ENCODE peak calls at places on chromosomes 16 and 17, in seven cellular contexts. N, M, I, B, Q, X and S are unnamed samples.

GRCh38 chr17:40545660-40546059 is 19.6 kb downstream of the CCR7 start:
- DNase-seq in N (no peak), I (peak), Q (peak), B (no peak), M (no peak), X (no peak), S (peak)

GRCh38 chr16:89052824-89053724 is 40.6 kb upstream of the ACSF3 start:
- DNase-seq in B (peak), N (peak), X (no peak), I (no peak), M (no peak), Q (peak), S (peak)

GRCh38 chr17:44921122-44921882 is 6.0 kb upstream of the GFAP start:
- DNase-seq in Q (no peak), B (no peak), I (peak), M (no peak), N (no peak), X (no peak), S (no peak)

GRCh38 chr17:19357351-19358140 is 5.0 kb downstream of the B9D1 start:
- DNase-seq in N (no peak), B (no peak), Q (no peak), I (peak), X (no peak), M (no peak), S (no peak)

GRCh38 chr16:68083861-68084503 is 1.2 kb upstream of the NFATC3 start:
- DNase-seq in I (peak), N (no peak), M (peak), Q (no peak), B (peak), X (no peak), S (no peak)

GRCh38 chr16:30368792-30369090 is 1.6 kb downstream of the TBC1D10B start:
- DNase-seq in Q (no peak), M (no peak), B (no peak), N (no peak), I (no peak), X (no peak), S (no peak)

GRCh38 chr17:50199651-50200446 is 1.6 kb downstream of the COL1A1 start:
- DNase-seq in X (peak), Q (peak), B (peak), M (peak), N (peak), I (peak), S (peak)

GRCh38 chr16:50126183-50126582 is 26.9 kb upstream of the TENT4B start:
- DNase-seq in Q (no peak), B (no peak), X (no peak), N (no peak), I (no peak), M (no peak), S (no peak)

GRCh38 chr16:70269471-70269870 is 17.7 kb upstream of the EXOSC6 start:
- DNase-seq in N (no peak), Q (no peak), M (no peak), X (no peak), B (no peak), I (peak), S (no peak)

GRCh38 chr17:29138991-29139682 is 41.1 kb downstream of the MYO18A start:
- DNase-seq in B (no peak), Q (peak), I (no peak), M (no peak), N (no peak), X (no peak), S (peak)

GRCh38 chr16:85194528-85195270 is 82.4 kb upstream of the CIBAR2 start:
- DNase-seq in B (no peak), X (no peak), I (no peak), N (no peak), M (no peak), Q (no peak), S (no peak)

GRCh38 chr17:45436161-45436560 is 3.5 kb upstream of the ARHGAP27 start:
- DNase-seq in N (no peak), Q (no peak), B (no peak), X (no peak), M (no peak), I (no peak), S (no peak)

DNA sequence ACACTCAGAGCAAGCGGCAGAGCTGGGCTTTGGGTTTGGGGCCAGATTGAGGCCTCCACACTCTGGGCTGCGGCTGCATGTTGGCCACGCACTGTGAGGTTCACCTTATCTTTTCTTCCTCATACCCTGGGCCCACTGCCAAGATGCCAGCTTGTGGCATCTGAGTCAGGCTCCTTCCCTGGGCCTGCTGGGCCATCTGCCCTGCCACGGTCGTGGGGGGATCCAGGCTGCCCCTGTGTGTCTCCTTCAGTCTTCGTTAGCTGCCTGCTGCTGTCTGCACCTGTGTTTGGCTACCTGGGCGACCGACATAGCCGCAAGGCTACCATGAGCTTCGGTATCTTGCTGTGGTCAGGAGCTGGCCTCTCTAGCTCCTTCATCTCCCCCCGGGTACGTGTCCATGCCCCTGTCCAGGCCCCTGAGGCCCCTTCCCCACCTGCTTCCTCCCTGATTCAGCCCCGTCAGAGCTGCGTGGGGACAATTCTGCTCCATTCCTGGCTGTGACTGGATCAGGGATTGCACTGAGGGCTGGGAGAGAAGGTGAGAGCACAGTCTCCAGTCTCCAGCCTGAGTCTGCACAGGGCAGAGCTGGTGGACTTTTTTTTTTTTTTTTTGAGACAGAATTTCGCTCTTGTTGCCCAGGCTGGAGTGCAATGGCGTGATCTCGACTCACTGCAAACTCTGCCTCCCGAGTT is 11.2 kb downstream of the SPNS3 start:
- DNase-seq in X (no peak), I (no peak), B (no peak), M (no peak), N (no peak), Q (peak), S (peak)
- H3K27ac ChIP-seq in X (no peak), I (no peak), B (no peak), M (no peak), N (peak), Q (no peak), S (no peak)

DNA sequence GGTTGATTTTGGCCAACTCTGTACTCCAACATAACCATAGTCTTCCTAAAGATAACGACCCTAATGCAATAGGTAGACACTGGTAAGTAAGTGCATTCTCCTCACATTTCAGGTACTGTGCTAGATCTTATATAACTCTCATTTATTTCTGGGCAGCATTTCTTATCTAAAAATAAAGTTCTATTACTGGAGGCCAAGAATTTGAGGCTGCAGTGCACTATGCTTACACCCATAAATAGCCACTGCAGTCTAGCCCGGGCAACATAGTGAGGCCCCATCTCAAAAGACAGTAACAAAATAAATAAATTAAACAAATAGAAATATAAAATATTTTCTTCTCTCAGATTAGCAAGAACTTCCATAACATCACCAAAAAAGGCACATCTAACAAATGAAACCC is 12.7 kb downstream of the CLEC3A start:
- DNase-seq in N (no peak), X (no peak), I (no peak), M (no peak), B (no peak), Q (no peak), S (no peak)
- TF ChIP-seq POLR2A in N (no peak), X (no peak), I (no peak), M (no peak), B (no peak), Q (no peak), S (no peak)

DNA sequence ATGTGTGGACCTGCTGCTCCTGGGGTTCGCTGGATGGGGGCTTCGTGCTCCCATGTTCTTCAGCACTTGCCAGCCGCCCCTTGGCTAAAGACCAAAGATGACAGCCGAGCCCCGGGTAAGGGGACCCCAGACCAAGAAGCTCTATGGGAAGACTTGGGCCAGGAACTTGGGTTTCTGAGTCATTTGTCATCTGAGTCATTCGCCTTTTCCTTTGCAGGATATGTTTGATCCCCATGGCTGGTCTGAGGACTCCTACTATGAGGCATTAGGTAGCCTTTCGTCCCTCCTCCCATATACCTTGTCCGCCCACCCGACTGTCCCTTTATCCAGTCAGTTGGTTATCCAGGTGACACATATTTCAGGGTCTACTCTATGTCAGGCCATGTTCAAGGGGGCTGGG is 17.7 kb upstream of the ITGB4 start:
- DNase-seq in B (no peak), I (no peak), X (no peak), Q (no peak), N (no peak), M (no peak), S (no peak)
- H3K27ac ChIP-seq in B (no peak), I (no peak), X (peak), Q (no peak), N (peak), M (no peak), S (no peak)

DNA sequence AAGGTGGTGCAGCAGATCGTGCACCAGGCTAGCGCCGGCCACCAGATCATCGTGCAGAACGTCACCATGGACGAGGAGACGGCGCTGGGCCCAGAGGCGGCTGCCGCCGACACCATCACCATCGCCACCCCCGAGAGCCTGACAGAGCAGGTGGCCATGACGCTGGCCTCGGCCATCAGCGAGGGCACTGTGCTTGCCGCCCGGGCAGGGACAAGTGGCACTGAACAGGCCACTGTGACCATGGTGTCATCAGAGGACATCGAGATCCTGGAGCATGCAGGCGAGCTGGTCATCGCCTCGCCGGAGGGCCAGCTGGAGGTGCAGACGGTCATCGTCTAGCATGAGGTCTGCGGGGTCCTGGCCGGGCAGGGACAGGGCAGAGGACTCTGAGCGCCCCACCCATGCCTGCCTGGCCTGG is 1.0 kb upstream of the DNASE1L2 start:
- DNase-seq in X (no peak), N (no peak), Q (no peak), I (no peak), B (no peak), M (no peak), S (no peak)
- TF ChIP-seq POLR2A in X (no peak), N (no peak), Q (no peak), I (no peak), B (no peak), M (no peak), S (no peak)

GRCh38 chr16:17275989-17276530 is 194.7 kb downstream of the XYLT1 start:
- DNase-seq in M (no peak), Q (no peak), X (no peak), N (no peak), B (no peak), I (peak), S (no peak)
- H3K27ac ChIP-seq in M (peak), Q (peak), X (no peak), N (peak), B (no peak), I (peak), S (peak)

GRCh38 chr17:60525347-60525623 is 757 bp downstream of the APPBP2 start:
- DNase-seq in I (peak), B (peak), N (no peak), Q (no peak), X (peak), M (no peak), S (no peak)

GRCh38 chr17:60526726-60527125 is 684 bp upstream of the APPBP2 start:
- DNase-seq in B (peak), X (no peak), M (no peak), Q (no peak), N (no peak), I (no peak), S (no peak)

GRCh38 chr17:60524463-60525346 is 1.3 kb downstream of the APPBP2 start:
- DNase-seq in B (peak), N (no peak), I (no peak), Q (no peak), X (peak), M (no peak), S (no peak)

GRCh38 chr17:60527701-60528100 is 1.7 kb upstream of the APPBP2 start:
- DNase-seq in X (no peak), I (no peak), M (no peak), Q (no peak), B (no peak), N (no peak), S (no peak)

DNA sequence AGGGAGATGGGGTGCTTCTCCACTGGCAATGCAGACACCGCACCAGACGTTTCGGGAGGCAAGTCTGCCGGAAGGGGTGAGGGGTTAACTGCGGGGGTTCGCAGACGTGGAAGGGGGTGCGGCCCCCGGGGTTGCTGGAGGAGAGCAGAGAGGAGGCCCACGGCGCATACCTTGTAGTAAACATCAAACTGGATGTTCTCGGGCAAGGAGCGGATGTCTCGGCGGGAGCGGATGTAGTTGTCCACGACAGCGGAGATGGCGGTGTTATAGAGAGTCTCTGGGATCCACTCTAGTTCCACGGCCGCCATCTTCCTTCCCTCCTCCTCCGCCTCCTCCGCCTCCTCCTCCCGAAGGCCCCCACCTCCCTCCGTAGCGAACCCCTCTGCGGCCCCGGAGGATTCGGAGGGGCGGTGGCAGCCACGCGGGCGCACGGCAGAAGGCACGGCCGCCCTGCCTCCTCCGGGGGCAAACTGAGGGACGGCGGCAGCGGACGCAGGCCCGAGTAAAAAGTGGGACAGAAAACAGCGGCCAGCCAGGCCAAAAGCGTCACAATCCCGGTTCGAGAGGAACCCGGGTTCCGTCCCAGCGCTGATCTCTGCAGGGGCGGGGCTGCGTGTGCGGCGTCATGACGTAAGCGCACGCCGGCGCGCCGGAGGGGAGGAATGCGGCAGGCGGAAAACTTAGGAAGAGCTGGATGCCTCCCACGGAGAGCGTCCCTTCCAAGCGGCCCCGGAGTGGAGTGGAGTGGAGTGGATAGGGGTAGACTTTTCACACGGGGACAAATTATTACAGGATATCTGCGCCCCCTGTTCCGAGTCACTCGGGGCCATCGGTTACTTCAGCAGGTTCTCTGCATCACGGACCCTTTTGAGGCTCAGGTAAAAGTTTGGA is at the start of gene APPBP2:
- DNase-seq in X (peak), Q (peak), B (peak), N (peak), I (peak), M (peak), S (peak)
- TF ChIP-seq POLR2A in X (peak), Q (peak), B (peak), N (peak), I (peak), M (peak), S (peak)

GRCh38 chr16:54484700-54485099 is 198.1 kb upstream of the IRX3 start:
- DNase-seq in I (no peak), B (no peak), Q (no peak), N (no peak), M (no peak), X (no peak), S (no peak)

GRCh38 chr16:54479546-54479945 is 193.0 kb upstream of the IRX3 start:
- DNase-seq in I (no peak), Q (no peak), N (no peak), B (no peak), M (no peak), X (no peak), S (no peak)

GRCh38 chr16:54487933-54488332 is 201.3 kb upstream of the IRX3 start:
- DNase-seq in Q (no peak), N (no peak), I (no peak), M (no peak), X (peak), B (no peak), S (no peak)

GRCh38 chr16:54477766-54478165 is 191.2 kb upstream of the IRX3 start:
- DNase-seq in X (no peak), M (no peak), I (no peak), B (no peak), Q (no peak), N (no peak), S (no peak)

GRCh38 chr16:54482892-54483574 is 196.4 kb upstream of the IRX3 start:
- DNase-seq in B (no peak), N (no peak), X (no peak), I (no peak), Q (no peak), M (no peak), S (peak)
- H3K27ac ChIP-seq in B (no peak), N (no peak), X (no peak), I (no peak), Q (no peak), M (no peak), S (no peak)